ENCODE peak calls at places on chromosomes 5 and 9, in nine cellular contexts. S is activated T-cell treated with anti-CD3 and anti-CD28 coated beads for 1 hour; A is Caki2; I is fibroblast of lung; T is fibroblast of mammary gland; G is A549; J is AG09309; H is stimulated activated CD8-positive, alpha-beta memory T cell treated with anti-CD3 and anti-CD28 coated beads, Interleukin-4, amount 100 ng/mL, for 24 hours; Z is Panc1. W is an unnamed sample.
A peak's percentile ranks its signal among the peaks of the same experiment; 100 is the strongest.

GRCh38 chr9:89719202-89719601 is 114.4 kb downstream of the GADD45G start:
- DNase-seq in S (no peak), A (no peak), I (peak; percentile 14), T (no peak), G (no peak), J (no peak), H (no peak), Z (no peak), W (no peak)

GRCh38 chr9:137458194-137459146 is 664 bp downstream of the NSMF start:
- DNase-seq in S (no peak), A (no peak), I (peak; percentile 33), T (no peak), G (no peak), J (no peak), H (no peak), Z (no peak), W (no peak)

GRCh38 chr5:151319334-151319733 is 15.8 kb upstream of the SLC36A3 start:
- DNase-seq in S (no peak), A (no peak), I (peak; percentile 1), T (peak; percentile 14), G (peak; percentile 31), J (no peak), H (no peak), Z (no peak), W (peak; percentile 22)

GRCh38 chr9:101458955-101459631 is 23.5 kb upstream of the ALDOB start:
- DNase-seq in S (no peak), A (peak; percentile 75), I (peak; percentile 66), T (peak; percentile 78), G (peak; percentile 81), J (peak; percentile 57), H (no peak), Z (peak; percentile 55), W (peak; percentile 70)

GRCh38 chr9:28031521-28032177 is 458.4 kb upstream of the C9orf72 start:
- DNase-seq in S (no peak), A (no peak), I (peak; percentile 0), T (no peak), G (no peak), J (no peak), H (no peak), Z (no peak), W (no peak)

GRCh38 chr5:875931-876330 is 16.7 kb downstream of the BRD9 start:
- DNase-seq in S (no peak), A (no peak), I (no peak), T (no peak), G (no peak), J (no peak), H (no peak), Z (no peak), W (no peak)

GRCh38 chr5:32420506-32420905 is 24.0 kb downstream of the ZFR start:
- DNase-seq in S (no peak), A (no peak), I (peak; percentile 59), T (peak; percentile 33), G (no peak), J (no peak), H (no peak), Z (no peak), W (peak; percentile 27)

GRCh38 chr9:23555849-23556248 is 270.2 kb downstream of the ELAVL2 start:
- DNase-seq in S (no peak), A (no peak), I (peak; percentile 13), T (no peak), G (no peak), J (no peak), H (no peak), Z (no peak), W (no peak)

GRCh38 chr5:106376522-106376921 is 1294.2 kb downstream of the EFNA5 start:
- DNase-seq in S (no peak), A (peak; percentile 22), I (peak; percentile 88), T (peak; percentile 23), G (no peak), J (no peak), H (no peak), Z (no peak), W (peak; percentile 82)

GRCh38 chr5:169289520-169289919 is 11.4 kb downstream of the SLIT3 start:
- DNase-seq in S (no peak), A (no peak), I (no peak), T (no peak), G (no peak), J (no peak), H (no peak), Z (no peak), W (no peak)

GRCh38 chr5:139575751-139576150 is 14.6 kb downstream of the UBE2D2 start:
- DNase-seq in S (no peak), A (no peak), I (no peak), T (no peak), G (no peak), J (no peak), H (no peak), Z (no peak), W (no peak)

GRCh38 chr5:52469420-52469819 is 318.3 kb upstream of the ITGA1 start:
- DNase-seq in S (no peak), A (no peak), I (no peak), T (no peak), G (no peak), J (no peak), H (no peak), Z (no peak), W (no peak)

GRCh38 chr9:110641350-110641749 is 27.2 kb upstream of the MUSK start:
- DNase-seq in S (no peak), A (no peak), I (peak; percentile 54), T (peak; percentile 50), G (no peak), J (no peak), H (no peak), Z (no peak), W (peak; percentile 47)

GRCh38 chr9:114371986-114372917 is 15.5 kb downstream of the AKNA start:
- DNase-seq in S (no peak), A (peak; percentile 32), I (peak; percentile 39), T (peak; percentile 74), G (no peak), J (no peak), H (no peak), Z (no peak), W (peak; percentile 75)

GRCh38 chr5:14227501-14227900 is 84.4 kb downstream of the TRIO start:
- DNase-seq in S (no peak), A (no peak), I (no peak), T (no peak), G (no peak), J (no peak), H (no peak), Z (no peak), W (no peak)

GRCh38 chr9:24986331-24986730 is 440.6 kb upstream of the IZUMO3 start:
- DNase-seq in S (no peak), A (no peak), I (no peak), T (no peak), G (no peak), J (no peak), H (no peak), Z (no peak), W (no peak)

GRCh38 chr5:177453852-177454396 is 7.3 kb downstream of the PRR7 start:
- DNase-seq in S (no peak), A (no peak), I (peak; percentile 23), T (no peak), G (no peak), J (no peak), H (no peak), Z (no peak), W (no peak)

GRCh38 chr9:126701820-126702500 is 88.2 kb downstream of the LMX1B start:
- DNase-seq in S (no peak), A (no peak), I (no peak), T (no peak), G (no peak), J (no peak), H (no peak), Z (no peak), W (no peak)

GRCh38 chr9:131407717-131408195 is 13.9 kb downstream of the PRRC2B start:
- DNase-seq in S (no peak), A (no peak), I (peak; percentile 68), T (peak; percentile 65), G (peak; percentile 45), J (no peak), H (no peak), Z (no peak), W (peak; percentile 79)

GRCh38 chr9:98010450-98010849 is 27.3 kb downstream of the ANP32B start:
- DNase-seq in S (no peak), A (peak; percentile 88), I (peak; percentile 51), T (peak; percentile 67), G (peak; percentile 54), J (no peak), H (no peak), Z (no peak), W (peak; percentile 68)

W was measured in amniotic epithelial cell.